ENCODE peak calls at places on chromosomes 6 and 20, in seven cellular contexts. K, B, M, C, H, D and X are unnamed samples.

GRCh38 chr20:45097485-45098095 is 3.3 kb downstream of the KCNS1 start:
- DNase-seq in K (peak), B (no peak), M (peak), C (peak), H (no peak), D (no peak), X (no peak)

GRCh38 chr6:79841577-79842381 is 105.6 kb downstream of the ELOVL4 start:
- DNase-seq in K (no peak), B (no peak), M (no peak), C (no peak), H (no peak), D (no peak), X (no peak)

GRCh38 chr6:157074969-157075368 is 248.3 kb downstream of the TMEM242 start:
- DNase-seq in K (no peak), B (no peak), M (no peak), C (no peak), H (no peak), D (no peak), X (no peak)

GRCh38 chr20:45449528-45449927 is 20.0 kb upstream of the WFDC2 start:
- DNase-seq in K (no peak), B (no peak), M (no peak), C (no peak), H (no peak), D (no peak), X (no peak)

GRCh38 chr20:52614036-52614863 is 357.9 kb upstream of the TSHZ2 start:
- DNase-seq in K (no peak), B (no peak), M (no peak), C (peak), H (no peak), D (no peak), X (no peak)

GRCh38 chr6:17291778-17292177 is 10.6 kb downstream of the RBM24 start:
- DNase-seq in K (peak), B (peak), M (no peak), C (no peak), H (peak), D (no peak), X (peak)

GRCh38 chr6:29797966-29798365 is 29.7 kb upstream of the HLA-G start:
- DNase-seq in K (no peak), B (no peak), M (no peak), C (no peak), H (no peak), D (no peak), X (no peak)

GRCh38 chr6:114084327-114084890 is 113.5 kb upstream of the HDAC2 start:
- DNase-seq in K (no peak), B (peak), M (no peak), C (no peak), H (no peak), D (no peak), X (no peak)

GRCh38 chr6:165049362-165049761 is 260.0 kb downstream of the C6orf118 start:
- DNase-seq in K (peak), B (no peak), M (no peak), C (no peak), H (no peak), D (no peak), X (peak)

GRCh38 chr20:4613718-4614620 is 107.7 kb upstream of the PRND start:
- DNase-seq in K (peak), B (peak), M (no peak), C (peak), H (peak), D (no peak), X (no peak)

GRCh38 chr6:151961809-151962208 is 154.3 kb downstream of the ESR1 start:
- DNase-seq in K (no peak), B (no peak), M (no peak), C (no peak), H (no peak), D (no peak), X (no peak)

GRCh38 chr20:21265457-21266190 is 37.5 kb upstream of the XRN2 start:
- DNase-seq in K (no peak), B (no peak), M (no peak), C (no peak), H (no peak), D (no peak), X (no peak)

GRCh38 chr6:68468244-68468884 is 166.7 kb upstream of the ADGRB3 start:
- DNase-seq in K (peak), B (no peak), M (no peak), C (no peak), H (no peak), D (no peak), X (no peak)

GRCh38 chr20:20368414-20369352 is 779 bp downstream of the INSM1 start:
- DNase-seq in K (peak), B (no peak), M (no peak), C (no peak), H (no peak), D (no peak), X (no peak)

GRCh38 chr6:73564578-73565345 is 43.9 kb upstream of the EEF1A1 start:
- DNase-seq in K (no peak), B (no peak), M (no peak), C (no peak), H (no peak), D (no peak), X (no peak)

GRCh38 chr6:102417368-102417767 is 1023.9 kb downstream of the GRIK2 start:
- DNase-seq in K (no peak), B (no peak), M (no peak), C (no peak), H (no peak), D (no peak), X (no peak)

GRCh38 chr6:45498620-45499019 is 120.9 kb upstream of the SUPT3H start:
- DNase-seq in K (no peak), B (no peak), M (no peak), C (no peak), H (no peak), D (no peak), X (no peak)

GRCh38 chr6:1916334-1916985 is 306.7 kb downstream of the FOXC1 start:
- DNase-seq in K (no peak), B (no peak), M (no peak), C (peak), H (no peak), D (no peak), X (no peak)

GRCh38 chr20:57308451-57309410 is 20.9 kb upstream of the SPO11 start:
- DNase-seq in K (no peak), B (no peak), M (no peak), C (no peak), H (no peak), D (peak), X (no peak)

GRCh38 chr6:291148-291696 is 1.1 kb upstream of the DUSP22 start:
- DNase-seq in K (no peak), B (no peak), M (no peak), C (no peak), H (no peak), D (no peak), X (no peak)

GRCh38 chr6:63295553-63295952 is 24.2 kb downstream of the LGSN start:
- DNase-seq in K (no peak), B (no peak), M (no peak), C (no peak), H (no peak), D (no peak), X (no peak)

GRCh38 chr6:33126101-33126714 is 50.4 kb downstream of the HLA-DPB1 start:
- DNase-seq in K (peak), B (peak), M (no peak), C (peak), H (peak), D (no peak), X (peak)

GRCh38 chr6:42374027-42374669 is 77.6 kb downstream of the TRERF1 start:
- DNase-seq in K (no peak), B (peak), M (no peak), C (no peak), H (no peak), D (no peak), X (no peak)

GRCh38 chr20:63740070-63740500 is 509 bp downstream of the SLC2A4RG start:
- DNase-seq in K (peak), B (peak), M (peak), C (peak), H (peak), D (peak), X (peak)

GRCh38 chr20:44422083-44422482 is 53.6 kb upstream of the TTPAL start:
- DNase-seq in K (no peak), B (no peak), M (no peak), C (no peak), H (no peak), D (no peak), X (no peak)

GRCh38 chr6:69647726-69648125 is 149.1 kb downstream of the LMBRD1 start:
- DNase-seq in K (no peak), B (no peak), M (no peak), C (no peak), H (no peak), D (no peak), X (no peak)

GRCh38 chr6:9020001-9020400 is 584.7 kb upstream of the SLC35B3 start:
- DNase-seq in K (no peak), B (no peak), M (no peak), C (no peak), H (no peak), D (no peak), X (no peak)

GRCh38 chr6:169865346-169866139 is 114.1 kb downstream of the ERMARD start:
- DNase-seq in K (no peak), B (peak), M (no peak), C (no peak), H (no peak), D (no peak), X (no peak)